ENCODE peak calls at places on chromosomes 5 and 9, in nine cellular contexts. F is tibial nerve; V is PC-3; H is psoas muscle; R is COR-L47; S is activated T-cell treated with anti-CD3 and anti-CD28 coated beads, Interleukin-2, amount 50 U/mL, for 4 hours; W is dermis microvascular lymphatic vessel endothelial cell; D is LHCN-M2; O is heart left ventricle. B is an unnamed sample.

GRCh38 chr5:181160144-181160754 is 12.9 kb downstream of the OR2V2 start:
- DNase-seq in H (peak; percentile 81), D (no peak), W (no peak), R (no peak), F (peak; percentile 29), S (peak; percentile 75), O (peak; percentile 18), V (peak; percentile 38), B (peak; percentile 28)

GRCh38 chr9:109868222-109868621 is 88.2 kb downstream of the PALM2AKAP2 start:
- DNase-seq in W (no peak), S (no peak), D (no peak), H (no peak), V (no peak), R (no peak), F (no peak), O (no peak), B (no peak)

GRCh38 chr5:2686296-2686695 is 65.2 kb downstream of the IRX2 start:
- DNase-seq in V (no peak), H (no peak), W (no peak), S (no peak), R (no peak), F (no peak), O (no peak), D (no peak), B (no peak)

GRCh38 chr9:126763130-126763764 is 41.6 kb upstream of the ZBTB43 start:
- DNase-seq in V (peak; percentile 23), D (peak; percentile 15), W (no peak), O (no peak), S (no peak), R (no peak), F (no peak), H (no peak), B (no peak)

GRCh38 chr5:8865686-8866374 is 680.0 kb downstream of the SEMA5A start:
- DNase-seq in R (no peak), V (no peak), O (no peak), W (no peak), H (no peak), D (no peak), F (no peak), S (no peak), B (no peak)

GRCh38 chr5:72835633-72836032 is 19.2 kb downstream of the TNPO1 start:
- DNase-seq in F (no peak), O (no peak), S (no peak), H (no peak), D (no peak), W (no peak), R (no peak), V (no peak), B (no peak)

GRCh38 chr5:85717203-85717563 is 900.6 kb upstream of the COX7C start:
- DNase-seq in V (no peak), F (no peak), H (no peak), O (no peak), R (no peak), D (no peak), W (no peak), S (no peak), B (no peak)

GRCh38 chr9:126781186-126781585 is 23.7 kb upstream of the ZBTB43 start:
- DNase-seq in V (no peak), O (no peak), S (no peak), F (no peak), D (no peak), H (no peak), R (no peak), W (no peak), B (no peak)

GRCh38 chr5:35363387-35363965 is 133.2 kb upstream of the PRLR start:
- DNase-seq in O (no peak), V (peak; percentile 37), R (no peak), D (no peak), S (no peak), H (no peak), F (no peak), W (no peak), B (no peak)

GRCh38 chr5:135578685-135579341 is at the start of gene CXCL14:
- DNase-seq in S (no peak), R (peak; percentile 60), F (peak; percentile 50), H (peak; percentile 84), O (no peak), D (peak; percentile 29), W (no peak), V (no peak), B (no peak)

GRCh38 chr9:19782005-19782404 is 6.8 kb downstream of the SLC24A2 start:
- DNase-seq in W (no peak), F (no peak), D (peak; percentile 10), H (no peak), R (no peak), S (no peak), O (no peak), V (peak; percentile 12), B (peak; percentile 27)

GRCh38 chr9:124183772-124184171 is 74.0 kb upstream of the NEK6 start:
- DNase-seq in R (no peak), V (no peak), W (no peak), H (no peak), D (no peak), F (no peak), S (no peak), O (no peak), B (no peak)

GRCh38 chr5:1781107-1781506 is 18.5 kb downstream of the MRPL36 start:
- DNase-seq in S (no peak), V (no peak), R (no peak), H (no peak), O (no peak), F (no peak), W (no peak), D (no peak), B (no peak)

GRCh38 chr5:159038907-159039306 is 60.8 kb downstream of the EBF1 start:
- DNase-seq in O (no peak), S (no peak), R (no peak), H (no peak), W (no peak), F (no peak), V (no peak), D (peak; percentile 88), B (no peak)

GRCh38 chr9:35682083-35682482 is 7.6 kb downstream of the TPM2 start:
- DNase-seq in V (no peak), O (no peak), W (no peak), R (no peak), D (no peak), H (no peak), S (no peak), F (no peak), B (no peak)

GRCh38 chr5:32578764-32579163 is 6.6 kb upstream of the SUB1 start:
- DNase-seq in F (no peak), V (no peak), W (no peak), S (no peak), H (no peak), D (no peak), R (no peak), O (no peak), B (no peak)

GRCh38 chr9:100324594-100325200 is 28.0 kb downstream of the TEX10 start:
- DNase-seq in R (peak; percentile 9), W (peak; percentile 11), D (peak; percentile 45), V (peak; percentile 30), H (no peak), O (no peak), S (no peak), F (no peak), B (peak; percentile 54)

GRCh38 chr5:76219636-76220035 is 136.5 kb downstream of the SV2C start:
- DNase-seq in F (no peak), V (no peak), R (no peak), H (no peak), S (no peak), D (no peak), O (no peak), W (no peak), B (no peak)

GRCh38 chr9:34929506-34930102 is 28.5 kb upstream of the PHF24 start:
- DNase-seq in S (peak; percentile 12), O (no peak), R (peak; percentile 54), D (peak; percentile 11), H (no peak), V (peak; percentile 32), F (no peak), W (peak; percentile 6), B (peak; percentile 34)

GRCh38 chr9:95009459-95009858 is 283.0 kb downstream of the AOPEP start:
- DNase-seq in D (peak; percentile 93), H (no peak), O (no peak), V (no peak), W (peak; percentile 70), F (no peak), R (no peak), S (no peak), B (no peak)

GRCh38 chr5:93359296-93359957 is 221.6 kb downstream of the NR2F1-AS1 start:
- DNase-seq in V (peak; percentile 98), H (no peak), R (peak; percentile 86), F (no peak), O (no peak), S (no peak), D (peak; percentile 89), W (peak; percentile 100), B (peak; percentile 100)

GRCh38 chr5:76283670-76284069 is 119.4 kb upstream of the IQGAP2 start:
- DNase-seq in V (peak; percentile 2), D (no peak), O (no peak), W (no peak), H (no peak), F (no peak), R (no peak), S (no peak), B (no peak)

GRCh38 chr5:91061946-91062586 is 321.1 kb downstream of the ARRDC3 start:
- DNase-seq in H (no peak), F (no peak), V (no peak), W (no peak), D (no peak), O (no peak), R (no peak), S (no peak), B (no peak)

GRCh38 chr9:76912631-76913275 is 6.8 kb upstream of the PRUNE2 start:
- DNase-seq in O (no peak), D (peak; percentile 76), F (no peak), H (no peak), W (no peak), V (peak; percentile 61), R (no peak), S (no peak), B (no peak)

GRCh38 chr9:13083973-13084528 is 195.4 kb downstream of the MPDZ start:
- DNase-seq in R (peak; percentile 47), F (no peak), H (no peak), O (no peak), S (no peak), D (peak; percentile 19), V (peak; percentile 85), W (no peak), B (peak; percentile 7)

GRCh38 chr5:111731638-111732037 is 25.4 kb downstream of the NREP start:
- DNase-seq in R (no peak), D (no peak), F (no peak), H (no peak), W (no peak), V (no peak), O (no peak), S (no peak), B (no peak)

GRCh38 chr5:157172408-157172807 is 6.3 kb upstream of the GARIN3 start:
- DNase-seq in R (no peak), W (no peak), D (no peak), V (no peak), H (no peak), O (no peak), F (no peak), S (peak; percentile 82), B (no peak)

GRCh38 chr5:126339215-126339805 is 83.9 kb upstream of the GRAMD2B start:
- DNase-seq in H (no peak), W (peak; percentile 64), D (peak; percentile 74), O (peak; percentile 40), R (peak; percentile 55), F (peak; percentile 87), S (peak; percentile 27), V (peak; percentile 82), B (peak; percentile 71)

GRCh38 chr5:96714951-96715451 is 52.8 kb downstream of the CAST start:
- DNase-seq in V (peak; percentile 52), F (peak; percentile 63), S (no peak), W (peak; percentile 90), R (peak; percentile 27), H (no peak), D (peak; percentile 91), O (peak; percentile 65), B (peak; percentile 93)

GRCh38 chr5:61599370-61600140 is 267.5 kb downstream of the ZSWIM6 start:
- DNase-seq in O (no peak), R (peak; percentile 55), W (no peak), D (peak; percentile 34), S (no peak), H (peak; percentile 58), V (peak; percentile 71), F (no peak), B (no peak)

GRCh38 chr5:159163027-159163699 is 46.2 kb downstream of the RNF145 start:
- DNase-seq in H (no peak), F (no peak), W (no peak), D (peak; percentile 93), S (no peak), R (no peak), O (no peak), V (peak; percentile 76), B (peak; percentile 40)

B was measured in lung microvascular endothelial cell.